ENCODE peak calls at places on chromosomes 5 and 9, in five cellular contexts. S is SK-MEL-5; H is activated T-cell treated with anti-CD3 and anti-CD28 coated beads for 4 hours; Z is activated T-helper 2 cell treated with anti-CD3 and anti-CD28 coated beads, Interferon-gamma antibody, Interleukin-2, Interleukin-4, amounts not matched to agents 10 μg/mL and 5 μg/mL and 100 μg/mL, durations not matched to agents 14 hours and 24 hours and 36 hours; J is ureter. D is an unnamed sample.

GRCh38 chr5:75681125-75681830 is 36.0 kb downstream of the POC5 start:
- DNase-seq in S (peak; percentile 65), H (no peak), Z (no peak), J (no peak), D (peak; percentile 75)

GRCh38 chr9:84493284-84493947 is 152.9 kb upstream of the SLC28A3 start:
- DNase-seq in S (no peak), H (no peak), Z (no peak), J (no peak), D (no peak)

GRCh38 chr5:43227655-43228054 is 35.6 kb downstream of the NIM1K start:
- DNase-seq in S (peak; percentile 78), H (no peak), Z (no peak), J (no peak), D (peak; percentile 50)

GRCh38 chr9:125412166-125412565 is 150.5 kb downstream of the GAPVD1 start:
- DNase-seq in S (no peak), H (no peak), Z (no peak), J (no peak), D (no peak)

GRCh38 chr5:143066556-143067281 is 296.5 kb downstream of the ARHGAP26 start:
- DNase-seq in S (no peak), H (peak; percentile 34), Z (no peak), J (peak; percentile 52), D (no peak)

GRCh38 chr9:3513265-3513818 is 12.5 kb downstream of the RFX3 start:
- DNase-seq in S (no peak), H (no peak), Z (no peak), J (no peak), D (peak; percentile 98)

GRCh38 chr5:83645936-83646335 is 74.7 kb downstream of the HAPLN1 start:
- DNase-seq in S (no peak), H (no peak), Z (no peak), J (no peak), D (peak; percentile 39)

GRCh38 chr5:149857499-149857898 is 87.1 kb downstream of the PDE6A start:
- DNase-seq in S (peak; percentile 95), H (no peak), Z (no peak), J (peak; percentile 90), D (peak; percentile 36)

GRCh38 chr5:61623401-61624069 is 291.5 kb downstream of the ZSWIM6 start:
- DNase-seq in S (peak; percentile 67), H (no peak), Z (no peak), J (no peak), D (peak; percentile 41)

GRCh38 chr9:136939996-136940525 is 4.5 kb downstream of the FBXW5 start:
- DNase-seq in S (no peak), H (no peak), Z (no peak), J (no peak), D (no peak)

GRCh38 chr9:108724669-108725068 is 131.1 kb downstream of the ACTL7B start:
- DNase-seq in S (no peak), H (no peak), Z (no peak), J (no peak), D (no peak)

GRCh38 chr5:142866563-142867275 is 96.5 kb downstream of the ARHGAP26 start:
- DNase-seq in S (peak; percentile 78), H (peak; percentile 17), Z (peak; percentile 27), J (no peak), D (peak; percentile 96)

GRCh38 chr5:35058395-35058794 is 10.6 kb upstream of the AGXT2 start:
- DNase-seq in S (peak; percentile 58), H (no peak), Z (no peak), J (no peak), D (no peak)

GRCh38 chr5:112681481-112681908 is 56.2 kb upstream of the APC start:
- DNase-seq in S (no peak), H (no peak), Z (no peak), J (no peak), D (no peak)